ENCODE peak calls at places on chromosomes 13 and 19, in five cellular contexts. T is SK-N-MC, W is hepatocyte, O is GM12878, R is GM23248. Y is an unnamed sample. For H3K36me3, the result is how much of the 10 kb centered on the place peaks cover.

GRCh38 chr13:33307820-33308219 is 22.3 kb upstream of the STARD13 start:
- DNase-seq in R (no peak), O (no peak), T (no peak), W (no peak), Y (no peak)

GRCh38 chr13:36431204-36432105 is 840 bp upstream of the CCNA1 start:
- DNase-seq in R (peak), O (no peak), T (no peak), W (peak), Y (no peak)

GRCh38 chr19:8269724-8270123 is 38.4 kb downstream of the CD320 start:
- DNase-seq in W (no peak), T (no peak), R (no peak), O (no peak), Y (no peak)

GRCh38 chr13:51995677-51996551 is 15.3 kb downstream of the ATP7B start:
- DNase-seq in O (no peak), T (no peak), R (no peak), W (no peak), Y (no peak)

GRCh38 chr13:92164822-92165221 is 766.4 kb downstream of the GPC5 start:
- DNase-seq in T (no peak), W (no peak), O (no peak), R (no peak), Y (no peak)

GRCh38 chr13:84096221-84096620 is 213.9 kb upstream of the SLITRK1 start:
- DNase-seq in W (no peak), T (no peak), R (no peak), O (no peak), Y (no peak)

GRCh38 chr19:10086032-10086903 is at the start of gene SHFL:
- DNase-seq in W (peak), R (peak), T (no peak), O (no peak), Y (peak)

GRCh38 chr13:106573855-106574254 is 5.9 kb upstream of the ARGLU1 start:
- DNase-seq in T (no peak), O (no peak), R (peak), W (no peak), Y (no peak)

GRCh38 chr13:45834411-45834994 is 17.1 kb downstream of the SIAH3 start:
- DNase-seq in T (no peak), W (no peak), R (no peak), O (no peak), Y (no peak)

GRCh38 chr19:40190891-40191835 is at the start of gene MAP3K10:
- DNase-seq in W (peak), T (no peak), R (peak), O (peak), Y (peak)

GRCh38 chr19:33766623-33767022 is 30.0 kb upstream of the KCTD15 start:
- DNase-seq in O (no peak), T (no peak), W (no peak), R (no peak), Y (no peak)

GRCh38 chr19:44723299-44723951 is 24.5 kb downstream of the CEACAM16 start:
- DNase-seq in T (no peak), O (no peak), W (no peak), R (no peak), Y (no peak)

GRCh38 chr13:37869756-37870488 is at the start of gene TRPC4:
- DNase-seq in R (peak), T (no peak), W (peak), O (no peak), Y (no peak)

GRCh38 chr19:45419396-45419795 is 4.3 kb downstream of the ERCC1 start:
- DNase-seq in W (no peak), R (no peak), O (no peak), T (no peak), Y (peak)

GRCh38 chr13:111281751-111282311 is 38.6 kb upstream of the TEX29 start:
- DNase-seq in T (no peak), O (no peak), W (no peak), R (peak), Y (no peak)

GRCh38 chr13:111280666-111281577 is 39.5 kb upstream of the TEX29 start:
- DNase-seq in T (no peak), O (no peak), W (no peak), R (peak), Y (no peak)

GRCh38 chr13:111282997-111283396 is 37.4 kb upstream of the TEX29 start:
- DNase-seq in W (no peak), O (no peak), T (no peak), R (no peak), Y (no peak)

GRCh38 chr13:111283457-111283856 is 37.0 kb upstream of the TEX29 start:
- DNase-seq in T (no peak), W (no peak), R (no peak), O (no peak), Y (no peak)

DNA sequence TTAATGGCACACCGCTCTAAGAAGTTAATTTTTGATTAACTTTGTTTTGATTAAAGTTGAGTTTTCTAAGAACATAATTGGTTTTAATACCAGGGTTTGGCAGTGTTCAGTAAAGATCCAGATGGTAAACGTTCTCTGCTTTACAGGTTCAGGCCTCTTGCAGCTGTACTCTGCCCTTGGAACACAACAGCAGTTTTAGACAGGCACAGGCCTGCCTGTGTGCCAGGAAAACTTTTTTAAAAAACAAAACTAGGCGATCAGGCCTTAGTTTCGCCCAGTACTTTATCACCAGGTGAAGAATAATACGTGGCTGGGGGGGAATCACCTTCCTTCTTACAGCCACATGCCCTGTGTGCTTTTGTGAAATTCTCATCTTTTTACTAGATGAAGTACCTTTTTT is 38.0 kb upstream of the TEX29 start:
- DNase-seq in W (no peak), O (no peak), T (no peak), R (no peak), Y (no peak)
- H3K4me3 ChIP-seq in W (no peak), O (no peak), T (no peak), R (no peak), Y (no peak)

GRCh38 chr13:49311816-49312215 is 64.1 kb downstream of the CDADC1 start:
- DNase-seq in W (no peak), O (no peak), T (no peak), R (no peak), Y (no peak)

GRCh38 chr13:49310251-49310650 is 62.5 kb downstream of the CDADC1 start:
- DNase-seq in R (no peak), O (no peak), W (no peak), T (no peak), Y (no peak)

GRCh38 chr13:49315756-49316481 is 68.2 kb downstream of the CDADC1 start:
- DNase-seq in R (no peak), O (no peak), T (no peak), W (no peak), Y (no peak)

GRCh38 chr13:49315036-49315565 is 67.4 kb downstream of the CDADC1 start:
- DNase-seq in R (peak), T (no peak), O (no peak), W (no peak), Y (no peak)

GRCh38 chr13:49314344-49314882 is 66.7 kb downstream of the CDADC1 start:
- DNase-seq in T (no peak), W (no peak), R (peak), O (no peak), Y (no peak)
- H3K36me3 ChIP-seq in T (under half), W (under half), R (under half), O (under half), Y (under half)

GRCh38 chr13:43786472-43786765 is 353 bp downstream of the ENOX1 start:
- DNase-seq in W (no peak), T (no peak), O (no peak), R (no peak), Y (no peak)

GRCh38 chr13:43786766-43787517 is at the start of gene ENOX1:
- DNase-seq in O (no peak), T (no peak), W (peak), R (peak), Y (no peak)

GRCh38 chr13:43784491-43784890 is 2.3 kb downstream of the ENOX1 start:
- DNase-seq in O (no peak), R (peak), W (no peak), T (no peak), Y (no peak)

GRCh38 chr13:43785166-43785680 is 1.5 kb downstream of the ENOX1 start:
- DNase-seq in O (no peak), R (no peak), W (no peak), T (no peak), Y (no peak)

DNA sequence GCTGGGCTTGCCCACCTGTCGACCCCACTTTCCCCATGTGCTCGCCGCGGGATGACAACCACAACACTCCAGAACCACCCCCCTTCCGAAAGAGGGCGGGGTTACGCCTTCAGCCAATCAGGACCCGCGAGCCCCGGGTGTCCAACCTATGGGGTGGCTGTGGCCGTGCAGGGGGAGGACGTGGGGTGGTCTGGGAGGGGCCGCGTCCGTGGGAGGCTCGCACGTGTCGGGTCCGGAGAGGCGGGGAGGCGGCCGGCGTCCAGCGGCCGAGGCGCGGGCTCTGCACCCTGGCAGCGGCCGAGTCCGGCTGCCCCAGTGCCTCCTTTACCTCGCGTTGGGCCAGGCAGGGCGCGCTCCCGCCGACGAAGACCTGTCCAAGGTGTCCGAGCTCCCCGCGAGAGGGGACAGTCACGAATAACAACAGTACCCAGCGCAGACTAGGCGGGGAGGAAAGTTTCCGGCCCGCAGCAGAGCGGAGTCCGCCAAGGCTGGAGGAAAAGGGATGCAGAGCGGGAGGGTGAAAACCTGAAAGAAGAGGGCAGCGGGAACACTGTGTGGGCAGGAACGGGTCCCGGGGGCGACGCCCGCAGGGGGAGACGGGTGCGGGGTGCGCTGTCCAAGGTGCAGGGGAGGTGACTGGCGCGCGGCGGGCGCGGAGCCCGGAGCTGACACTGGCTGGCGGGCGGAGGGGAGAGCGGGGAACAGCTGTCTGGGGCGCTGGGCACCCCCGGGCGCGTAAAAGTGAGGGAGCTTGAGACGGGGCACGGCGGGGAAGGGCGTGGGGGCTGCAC is 896 bp downstream of the ENOX1 start:
- DNase-seq in O (no peak), R (peak), T (no peak), W (peak), Y (no peak)
- TF ChIP-seq EZH2 in O (no peak), R (no peak), T (no peak), W (no peak), Y (no peak)

GRCh38 chr13:97243915-97244820 is 22.0 kb downstream of the MBNL2 start:
- DNase-seq in R (no peak), O (no peak), W (no peak), T (no peak), Y (no peak)
- H3K4me3 ChIP-seq in R (peak), O (no peak), W (no peak), T (no peak), Y (no peak)

GRCh38 chr13:22693691-22694090 is 487.1 kb upstream of the SGCG start:
- DNase-seq in R (no peak), O (no peak), T (no peak), W (no peak), Y (no peak)
- H3K36me3 ChIP-seq in R (under half), O (under half), T (under half), W (under half), Y (under half)

Y was measured in DND-41.